ENCODE peak calls at places on chromosomes 5 and 9, in six cellular contexts. One of them, this sample, is unnamed.
A peak's percentile ranks its signal among the peaks of the same experiment; 100 is the strongest.

GRCh38 chr5:136295914-136296313 is 69.4 kb downstream of the TRPC7 start:
- DNase-seq in HFFc6: peak; percentile 49
- DNase-seq in astrocyte: peak; percentile 50
- DNase-seq in BE2C: no peak
- DNase-seq in ovary: no peak
- DNase-seq in AG09309: no peak
- DNase-seq in this sample: no peak

GRCh38 chr5:59795141-59795540 is 98.4 kb downstream of the PDE4D start:
- DNase-seq in HFFc6: no peak
- DNase-seq in astrocyte: no peak
- DNase-seq in BE2C: no peak
- DNase-seq in ovary: no peak
- DNase-seq in AG09309: no peak
- DNase-seq in this sample: no peak

GRCh38 chr9:126618200-126618589 is 4.5 kb downstream of the LMX1B start:
- DNase-seq in HFFc6: no peak
- DNase-seq in astrocyte: no peak
- DNase-seq in BE2C: no peak
- DNase-seq in ovary: no peak
- DNase-seq in AG09309: no peak
- DNase-seq in this sample: no peak

GRCh38 chr5:57524661-57525060 is 42.0 kb upstream of the ACTBL2 start:
- DNase-seq in HFFc6: no peak
- DNase-seq in astrocyte: no peak
- DNase-seq in BE2C: no peak
- DNase-seq in ovary: no peak
- DNase-seq in AG09309: no peak
- DNase-seq in this sample: no peak

GRCh38 chr5:50958852-50959457 is 292.5 kb downstream of the PARP8 start:
- DNase-seq in HFFc6: peak; percentile 39
- DNase-seq in astrocyte: peak; percentile 5
- DNase-seq in BE2C: peak; percentile 57
- DNase-seq in ovary: no peak
- DNase-seq in AG09309: no peak
- DNase-seq in this sample: peak; percentile 48

GRCh38 chr9:82467478-82467877 is 478.9 kb downstream of the SPATA31D1 start:
- DNase-seq in HFFc6: no peak
- DNase-seq in astrocyte: no peak
- DNase-seq in BE2C: no peak
- DNase-seq in ovary: no peak
- DNase-seq in AG09309: no peak
- DNase-seq in this sample: no peak

GRCh38 chr5:111394580-111394979 is 117.8 kb downstream of the STARD4 start:
- DNase-seq in HFFc6: peak; percentile 56
- DNase-seq in astrocyte: peak; percentile 65
- DNase-seq in BE2C: no peak
- DNase-seq in ovary: no peak
- DNase-seq in AG09309: peak; percentile 67
- DNase-seq in this sample: no peak

GRCh38 chr5:172188033-172188892 is at the start of gene STK10:
- DNase-seq in HFFc6: peak; percentile 90
- DNase-seq in astrocyte: peak; percentile 75
- DNase-seq in BE2C: peak; percentile 95
- DNase-seq in ovary: peak; percentile 89
- DNase-seq in AG09309: peak; percentile 72
- DNase-seq in this sample: peak; percentile 96

GRCh38 chr5:124932791-124933600 is 186.6 kb upstream of the ZNF608 start:
- DNase-seq in HFFc6: peak; percentile 38
- DNase-seq in astrocyte: peak; percentile 78
- DNase-seq in BE2C: peak; percentile 71
- DNase-seq in ovary: no peak
- DNase-seq in AG09309: peak; percentile 39
- DNase-seq in this sample: no peak

GRCh38 chr5:84450617-84451414 is 66.1 kb upstream of the EDIL3 start:
- DNase-seq in HFFc6: no peak
- DNase-seq in astrocyte: no peak
- DNase-seq in BE2C: no peak
- DNase-seq in ovary: no peak
- DNase-seq in AG09309: no peak
- DNase-seq in this sample: no peak

GRCh38 chr9:21174671-21175070 is 8.2 kb upstream of the IFNA21 start:
- DNase-seq in HFFc6: no peak
- DNase-seq in astrocyte: no peak
- DNase-seq in BE2C: no peak
- DNase-seq in ovary: no peak
- DNase-seq in AG09309: no peak
- DNase-seq in this sample: no peak

GRCh38 chr5:135246923-135247795 is 151.9 kb downstream of the MACROH2A1 start:
- DNase-seq in HFFc6: peak; percentile 95
- DNase-seq in astrocyte: peak; percentile 97
- DNase-seq in BE2C: peak; percentile 68
- DNase-seq in ovary: no peak
- DNase-seq in AG09309: peak; percentile 80
- DNase-seq in this sample: peak; percentile 45

GRCh38 chr9:123620258-123620657 is 264.3 kb downstream of the CRB2 start:
- DNase-seq in HFFc6: no peak
- DNase-seq in astrocyte: no peak
- DNase-seq in BE2C: no peak
- DNase-seq in ovary: no peak
- DNase-seq in AG09309: no peak
- DNase-seq in this sample: no peak

GRCh38 chr9:123617286-123617685 is 261.3 kb downstream of the CRB2 start:
- DNase-seq in HFFc6: no peak
- DNase-seq in astrocyte: no peak
- DNase-seq in BE2C: no peak
- DNase-seq in ovary: no peak
- DNase-seq in AG09309: no peak
- DNase-seq in this sample: no peak

GRCh38 chr9:123617952-123618678 is 262.1 kb downstream of the CRB2 start:
- DNase-seq in HFFc6: no peak
- DNase-seq in astrocyte: no peak
- DNase-seq in BE2C: no peak
- DNase-seq in ovary: no peak
- DNase-seq in AG09309: no peak
- DNase-seq in this sample: no peak

GRCh38 chr9:123616707-123617106 is 260.7 kb downstream of the CRB2 start:
- DNase-seq in HFFc6: no peak
- DNase-seq in astrocyte: no peak
- DNase-seq in BE2C: no peak
- DNase-seq in ovary: no peak
- DNase-seq in AG09309: no peak
- DNase-seq in this sample: no peak

GRCh38 chr9:123622696-123623095 is 266.7 kb downstream of the CRB2 start:
- DNase-seq in HFFc6: no peak
- DNase-seq in astrocyte: no peak
- DNase-seq in BE2C: no peak
- DNase-seq in ovary: no peak
- DNase-seq in AG09309: no peak
- DNase-seq in this sample: no peak
- TF ChIP-seq CTCF in HFFc6: no peak
- TF ChIP-seq CTCF in astrocyte: no peak
- TF ChIP-seq CTCF in BE2C: no peak
- TF ChIP-seq CTCF in ovary: no peak
- TF ChIP-seq CTCF in AG09309: no peak
- TF ChIP-seq CTCF in this sample: no peak

DNA sequence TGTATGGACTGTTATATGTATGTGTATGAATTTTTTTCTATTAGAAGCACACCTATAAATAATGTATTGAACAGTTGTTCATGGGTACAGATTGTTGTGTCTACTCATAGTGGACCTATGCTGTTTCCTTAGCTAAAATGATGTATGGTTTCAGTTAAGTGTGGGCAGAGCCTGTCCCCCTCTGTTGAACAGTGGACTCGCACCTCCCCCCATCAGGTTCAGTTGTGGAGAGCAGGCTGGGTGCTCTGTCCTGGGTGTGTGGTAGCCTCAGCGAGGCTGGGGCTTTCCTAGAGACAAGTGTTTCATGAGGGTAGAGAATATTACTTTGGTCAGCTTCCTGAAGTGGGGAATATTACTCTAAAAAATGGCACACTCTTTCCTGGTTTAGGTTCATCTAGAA is 47.4 kb upstream of the LRRTM2 start:
- DNase-seq in HFFc6: no peak
- DNase-seq in astrocyte: no peak
- DNase-seq in BE2C: no peak
- DNase-seq in ovary: no peak
- DNase-seq in AG09309: no peak
- DNase-seq in this sample: no peak
- TF ChIP-seq CTCF in HFFc6: no peak
- TF ChIP-seq CTCF in astrocyte: no peak
- TF ChIP-seq CTCF in BE2C: no peak
- TF ChIP-seq CTCF in ovary: no peak
- TF ChIP-seq CTCF in AG09309: no peak
- TF ChIP-seq CTCF in this sample: no peak

GRCh38 chr5:104184264-104184663 is 621.7 kb upstream of the NUDT12 start:
- DNase-seq in HFFc6: no peak
- DNase-seq in astrocyte: no peak
- DNase-seq in BE2C: no peak
- DNase-seq in ovary: no peak
- DNase-seq in AG09309: no peak
- DNase-seq in this sample: no peak

GRCh38 chr5:104177651-104178050 is 615.1 kb upstream of the NUDT12 start:
- DNase-seq in HFFc6: no peak
- DNase-seq in astrocyte: no peak
- DNase-seq in BE2C: no peak
- DNase-seq in ovary: no peak
- DNase-seq in AG09309: no peak
- DNase-seq in this sample: no peak

GRCh38 chr5:104178066-104178465 is 615.5 kb upstream of the NUDT12 start:
- DNase-seq in HFFc6: no peak
- DNase-seq in astrocyte: no peak
- DNase-seq in BE2C: no peak
- DNase-seq in ovary: no peak
- DNase-seq in AG09309: no peak
- DNase-seq in this sample: no peak

DNA sequence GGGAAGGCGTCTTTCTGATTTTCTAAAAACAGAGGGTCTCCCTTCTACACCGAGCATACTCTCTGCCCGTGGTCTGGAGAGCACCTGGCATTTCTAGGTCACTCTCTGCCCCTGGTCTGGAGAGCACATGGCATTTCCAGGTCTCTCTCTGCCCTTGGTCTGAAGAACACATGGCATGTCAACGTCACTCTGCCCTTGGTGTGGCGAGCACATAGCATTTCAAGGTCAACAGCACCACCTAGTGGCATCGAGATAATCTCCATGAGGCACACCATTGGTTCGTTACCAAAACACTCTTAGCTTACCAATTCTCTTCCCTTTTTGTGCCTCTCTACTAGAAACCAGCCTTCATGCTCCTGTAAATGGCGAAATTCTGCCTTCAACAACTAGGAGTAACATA is 616.5 kb upstream of the NUDT12 start:
- DNase-seq in HFFc6: peak; percentile 28
- DNase-seq in astrocyte: peak; percentile 9
- DNase-seq in BE2C: peak; percentile 80
- DNase-seq in ovary: no peak
- DNase-seq in AG09309: peak; percentile 14
- DNase-seq in this sample: peak; percentile 70
- TF ChIP-seq CTCF in HFFc6: peak; percentile 83
- TF ChIP-seq CTCF in astrocyte: peak; percentile 60
- TF ChIP-seq CTCF in BE2C: peak; percentile 77
- TF ChIP-seq CTCF in ovary: no peak
- TF ChIP-seq CTCF in AG09309: peak; percentile 47
- TF ChIP-seq CTCF in this sample: peak; percentile 81

DNA sequence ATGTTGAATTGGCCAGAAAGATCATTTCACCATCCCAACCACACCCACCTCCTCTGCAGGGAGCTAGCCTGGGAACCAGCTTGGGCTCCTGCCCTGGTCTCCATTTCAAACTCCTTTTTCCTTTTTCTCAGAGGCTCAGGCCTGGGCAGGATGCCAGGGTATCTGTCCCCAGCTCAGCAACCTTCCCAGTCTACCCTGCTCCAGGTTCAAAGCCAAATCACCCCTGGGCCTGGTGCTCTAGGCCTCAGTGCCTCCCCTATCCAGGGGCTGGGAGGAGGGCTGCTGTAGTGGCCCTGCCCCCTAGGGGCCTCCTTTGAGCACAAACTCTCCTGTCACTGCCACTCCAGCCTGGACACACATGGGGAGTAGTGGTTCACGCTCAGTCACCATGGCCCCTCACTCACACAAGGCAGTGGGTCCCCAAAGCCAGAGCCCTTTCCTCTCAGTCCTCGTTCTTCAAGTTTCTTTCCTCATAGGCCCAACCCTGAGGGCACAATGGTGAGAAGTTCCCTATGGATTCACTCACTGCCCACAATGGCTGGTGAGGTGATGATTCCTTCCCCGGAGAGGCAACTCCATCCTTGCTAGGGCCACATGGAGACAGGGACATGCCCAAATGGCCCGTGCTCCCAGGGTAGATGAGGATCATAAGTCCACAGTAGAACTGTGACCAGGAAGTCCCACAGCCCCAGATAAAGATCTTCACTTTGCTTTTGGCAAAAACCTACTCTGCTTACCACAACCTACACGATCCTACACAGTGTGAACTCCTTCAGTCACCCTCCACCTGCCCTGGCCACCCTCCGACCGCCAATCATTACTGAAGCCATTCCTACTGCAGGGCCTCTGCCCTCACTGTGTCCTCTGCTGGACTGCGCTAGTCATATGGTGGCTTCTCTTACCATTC is 1.6 kb upstream of the ST6GALNAC4 start:
- DNase-seq in HFFc6: no peak
- DNase-seq in astrocyte: no peak
- DNase-seq in BE2C: peak; percentile 72
- DNase-seq in ovary: peak; percentile 75
- DNase-seq in AG09309: no peak
- DNase-seq in this sample: no peak
- TF ChIP-seq CTCF in HFFc6: peak; percentile 51
- TF ChIP-seq CTCF in astrocyte: no peak
- TF ChIP-seq CTCF in BE2C: peak; percentile 49
- TF ChIP-seq CTCF in ovary: no peak
- TF ChIP-seq CTCF in AG09309: peak; percentile 14
- TF ChIP-seq CTCF in this sample: no peak

GRCh38 chr9:34995288-34996060 is 5.9 kb downstream of the DNAJB5 start:
- DNase-seq in HFFc6: peak; percentile 51
- DNase-seq in astrocyte: peak; percentile 41
- DNase-seq in BE2C: no peak
- DNase-seq in ovary: no peak
- DNase-seq in AG09309: peak; percentile 67
- DNase-seq in this sample: no peak

GRCh38 chr9:34992376-34992951 is 2.9 kb downstream of the DNAJB5 start:
- DNase-seq in HFFc6: peak; percentile 78
- DNase-seq in astrocyte: peak; percentile 90
- DNase-seq in BE2C: peak; percentile 67
- DNase-seq in ovary: peak; percentile 36
- DNase-seq in AG09309: peak; percentile 61
- DNase-seq in this sample: no peak

GRCh38 chr9:34993502-34994428 is 4.2 kb downstream of the DNAJB5 start:
- DNase-seq in HFFc6: peak; percentile 17
- DNase-seq in astrocyte: peak; percentile 73
- DNase-seq in BE2C: peak; percentile 79
- DNase-seq in ovary: peak; percentile 75
- DNase-seq in AG09309: peak; percentile 14
- DNase-seq in this sample: no peak

GRCh38 chr9:34996181-34996904 is 6.8 kb downstream of the DNAJB5 start:
- DNase-seq in HFFc6: no peak
- DNase-seq in astrocyte: no peak
- DNase-seq in BE2C: no peak
- DNase-seq in ovary: no peak
- DNase-seq in AG09309: no peak
- DNase-seq in this sample: no peak

GRCh38 chr9:34994429-34995287 is 5.1 kb downstream of the DNAJB5 start:
- DNase-seq in HFFc6: peak; percentile 39
- DNase-seq in astrocyte: peak; percentile 36
- DNase-seq in BE2C: peak; percentile 57
- DNase-seq in ovary: no peak
- DNase-seq in AG09309: no peak
- DNase-seq in this sample: peak; percentile 39
- TF ChIP-seq CTCF in HFFc6: peak; percentile 84
- TF ChIP-seq CTCF in astrocyte: peak; percentile 65
- TF ChIP-seq CTCF in BE2C: peak; percentile 87
- TF ChIP-seq CTCF in ovary: peak; percentile 30
- TF ChIP-seq CTCF in AG09309: peak; percentile 72
- TF ChIP-seq CTCF in this sample: peak; percentile 44